ENCODE peak calls at places on chromosomes 12 and 14, in seven cellular contexts. One of them, this sample, is unnamed.

GRCh38 chr12:6914246-6914947 is at the start of gene ENO2:
- DNase-seq in cardiac septum: peak; percentile 86
- DNase-seq in CD4-positive, alpha-beta memory T cell: peak; percentile 83
- DNase-seq in GM13976: peak; percentile 90
- DNase-seq in left colon: peak; percentile 80
- DNase-seq in GM13977: peak; percentile 91
- DNase-seq in AG09319: no peak
- DNase-seq in this sample: no peak

GRCh38 chr14:36627981-36628380 is 33.7 kb upstream of the PAX9 start:
- DNase-seq in cardiac septum: no peak
- DNase-seq in CD4-positive, alpha-beta memory T cell: no peak
- DNase-seq in GM13976: no peak
- DNase-seq in left colon: no peak
- DNase-seq in GM13977: no peak
- DNase-seq in AG09319: no peak
- DNase-seq in this sample: no peak

GRCh38 chr12:27787559-27787958 is 7.5 kb upstream of the MANSC4 start:
- DNase-seq in cardiac septum: no peak
- DNase-seq in CD4-positive, alpha-beta memory T cell: no peak
- DNase-seq in GM13976: no peak
- DNase-seq in left colon: no peak
- DNase-seq in GM13977: no peak
- DNase-seq in AG09319: no peak
- DNase-seq in this sample: no peak

GRCh38 chr14:48690349-48690748 is 895.8 kb downstream of the RPS29 start:
- DNase-seq in cardiac septum: no peak
- DNase-seq in CD4-positive, alpha-beta memory T cell: no peak
- DNase-seq in GM13976: no peak
- DNase-seq in left colon: no peak
- DNase-seq in GM13977: no peak
- DNase-seq in AG09319: no peak
- DNase-seq in this sample: no peak

GRCh38 chr14:63547798-63548335 is 4.7 kb upstream of the PPP2R5E start:
- DNase-seq in cardiac septum: no peak
- DNase-seq in CD4-positive, alpha-beta memory T cell: no peak
- DNase-seq in GM13976: no peak
- DNase-seq in left colon: no peak
- DNase-seq in GM13977: no peak
- DNase-seq in AG09319: no peak
- DNase-seq in this sample: no peak

GRCh38 chr14:75577724-75578098 is 709 bp upstream of the FLVCR2 start:
- DNase-seq in cardiac septum: peak; percentile 91
- DNase-seq in CD4-positive, alpha-beta memory T cell: peak; percentile 54
- DNase-seq in GM13976: peak; percentile 89
- DNase-seq in left colon: peak; percentile 92
- DNase-seq in GM13977: peak; percentile 88
- DNase-seq in AG09319: peak; percentile 42
- DNase-seq in this sample: peak; percentile 52

GRCh38 chr14:74492413-74493342 is at the start of gene NPC2:
- DNase-seq in cardiac septum: no peak
- DNase-seq in CD4-positive, alpha-beta memory T cell: no peak
- DNase-seq in GM13976: no peak
- DNase-seq in left colon: no peak
- DNase-seq in GM13977: no peak
- DNase-seq in AG09319: no peak
- DNase-seq in this sample: no peak

GRCh38 chr12:120350576-120351350 is 18.2 kb downstream of the MSI1 start:
- DNase-seq in cardiac septum: no peak
- DNase-seq in CD4-positive, alpha-beta memory T cell: no peak
- DNase-seq in GM13976: no peak
- DNase-seq in left colon: peak; percentile 47
- DNase-seq in GM13977: no peak
- DNase-seq in AG09319: no peak
- DNase-seq in this sample: no peak

GRCh38 chr12:73506611-73507010 is 1031.0 kb upstream of the ATXN7L3B start:
- DNase-seq in cardiac septum: no peak
- DNase-seq in CD4-positive, alpha-beta memory T cell: no peak
- DNase-seq in GM13976: no peak
- DNase-seq in left colon: no peak
- DNase-seq in GM13977: no peak
- DNase-seq in AG09319: no peak
- DNase-seq in this sample: no peak

GRCh38 chr12:66065146-66065545 is 65.4 kb downstream of the LLPH start:
- DNase-seq in cardiac septum: no peak
- DNase-seq in CD4-positive, alpha-beta memory T cell: no peak
- DNase-seq in GM13976: no peak
- DNase-seq in left colon: no peak
- DNase-seq in GM13977: no peak
- DNase-seq in AG09319: no peak
- DNase-seq in this sample: no peak

GRCh38 chr12:128671528-128672042 is 152.2 kb downstream of the SLC15A4 start:
- DNase-seq in cardiac septum: no peak
- DNase-seq in CD4-positive, alpha-beta memory T cell: no peak
- DNase-seq in GM13976: no peak
- DNase-seq in left colon: no peak
- DNase-seq in GM13977: no peak
- DNase-seq in AG09319: no peak
- DNase-seq in this sample: no peak

GRCh38 chr12:109718390-109718789 is 4.8 kb downstream of the FAM222A start:
- DNase-seq in cardiac septum: no peak
- DNase-seq in CD4-positive, alpha-beta memory T cell: no peak
- DNase-seq in GM13976: no peak
- DNase-seq in left colon: peak; percentile 39
- DNase-seq in GM13977: no peak
- DNase-seq in AG09319: no peak
- DNase-seq in this sample: no peak

GRCh38 chr14:35403085-35403396 is 1.5 kb downstream of the NFKBIA start:
- DNase-seq in cardiac septum: no peak
- DNase-seq in CD4-positive, alpha-beta memory T cell: peak; percentile 35
- DNase-seq in GM13976: no peak
- DNase-seq in left colon: no peak
- DNase-seq in GM13977: no peak
- DNase-seq in AG09319: no peak
- DNase-seq in this sample: no peak